ENCODE peak calls at places on chromosomes 7 and 10, in nine cellular contexts. G is CD8-positive, alpha-beta memory T cell; J is K562; Y is tibial nerve; B is PC-9; C is breast epithelium; M is naive thymus-derived CD4-positive, alpha-beta T cell; S is adrenal gland; Q is cardiac muscle cell. N is an unnamed sample. For H3K4me1 and H3K27me3, the result is how much of the 10 kb centered on the place peaks cover.

GRCh38 chr7:106098889-106099288 is 13.2 kb downstream of the SYPL1 start:
- DNase-seq in G (no peak), J (no peak), Y (no peak), B (no peak), C (no peak), M (no peak), S (no peak), Q (no peak), N (no peak)

GRCh38 chr7:87628780-87629569 is 777 bp downstream of the RUNDC3B start:
- DNase-seq in G (peak), J (no peak), Y (no peak), B (no peak), C (no peak), M (peak), S (peak), Q (peak), N (peak)

GRCh38 chr7:74427974-74428373 is 25.7 kb upstream of the GTF2IRD1 start:
- DNase-seq in G (no peak), J (no peak), Y (no peak), B (no peak), C (no peak), M (no peak), S (no peak), Q (no peak), N (no peak)

GRCh38 chr10:129079705-129080104 is 387.3 kb upstream of the MGMT start:
- DNase-seq in G (no peak), J (no peak), Y (peak), B (no peak), C (no peak), M (no peak), S (peak), Q (no peak), N (no peak)

GRCh38 chr7:346116-346898 is 56.3 kb downstream of the FOXL3 start:
- DNase-seq in G (no peak), J (no peak), Y (no peak), B (no peak), C (no peak), M (no peak), S (no peak), Q (no peak), N (no peak)

GRCh38 chr10:70615784-70616511 is 13.4 kb upstream of the PRF1 start:
- DNase-seq in G (no peak), J (no peak), Y (no peak), B (no peak), C (no peak), M (no peak), S (no peak), Q (no peak), N (no peak)

GRCh38 chr10:7686351-7687171 is 16.6 kb upstream of the ITIH2 start:
- DNase-seq in G (no peak), J (no peak), Y (no peak), B (no peak), C (no peak), M (no peak), S (no peak), Q (no peak), N (no peak)

GRCh38 chr7:111439977-111440376 is 122.3 kb downstream of the IMMP2L start:
- DNase-seq in G (no peak), J (no peak), Y (no peak), B (no peak), C (no peak), M (no peak), S (no peak), Q (no peak), N (no peak)

GRCh38 chr7:3710531-3710930 is 409.5 kb downstream of the SDK1 start:
- DNase-seq in G (no peak), J (no peak), Y (no peak), B (peak), C (no peak), M (no peak), S (no peak), Q (no peak), N (no peak)

GRCh38 chr7:21412953-21413352 is 14.9 kb upstream of the SP4 start:
- DNase-seq in G (no peak), J (no peak), Y (no peak), B (no peak), C (no peak), M (no peak), S (no peak), Q (no peak), N (no peak)

GRCh38 chr7:73734619-73735525 is 3.7 kb downstream of the ABHD11 start:
- DNase-seq in G (peak), J (peak), Y (peak), B (peak), C (peak), M (peak), S (peak), Q (peak), N (peak)

GRCh38 chr7:23645822-23646221 is 34.2 kb upstream of the FAM221A start:
- DNase-seq in G (no peak), J (no peak), Y (no peak), B (no peak), C (no peak), M (no peak), S (no peak), Q (no peak), N (no peak)

GRCh38 chr10:114356786-114357588 is 47.3 kb downstream of the AFAP1L2 start:
- DNase-seq in G (no peak), J (no peak), Y (no peak), B (no peak), C (no peak), M (no peak), S (no peak), Q (no peak), N (no peak)

GRCh38 chr7:148773344-148773743 is 74.6 kb downstream of the CUL1 start:
- DNase-seq in G (peak), J (no peak), Y (no peak), B (no peak), C (no peak), M (peak), S (no peak), Q (no peak), N (no peak)

GRCh38 chr10:43060291-43060690 is 16.6 kb upstream of the RET start:
- DNase-seq in G (no peak), J (no peak), Y (no peak), B (peak), C (no peak), M (no peak), S (no peak), Q (no peak), N (no peak)

GRCh38 chr10:110498087-110498981 is 627 bp downstream of the DUSP5 start:
- DNase-seq in G (peak), J (peak), Y (no peak), B (no peak), C (peak), M (peak), S (peak), Q (peak), N (peak)

GRCh38 chr10:82245906-82246305 is 370.9 kb downstream of the NRG3 start:
- DNase-seq in G (no peak), J (no peak), Y (no peak), B (peak), C (no peak), M (no peak), S (no peak), Q (no peak), N (no peak)

GRCh38 chr7:46233585-46234329 is 312.7 kb upstream of the IGFBP3 start:
- DNase-seq in G (no peak), J (no peak), Y (no peak), B (no peak), C (no peak), M (no peak), S (no peak), Q (no peak), N (no peak)

GRCh38 chr7:44438851-44439250 is 51.6 kb downstream of the NUDCD3 start:
- DNase-seq in G (no peak), J (no peak), Y (no peak), B (no peak), C (no peak), M (no peak), S (no peak), Q (no peak), N (no peak)

GRCh38 chr7:134622303-134622995 is 24.2 kb upstream of the BPGM start:
- DNase-seq in G (no peak), J (no peak), Y (no peak), B (no peak), C (no peak), M (no peak), S (no peak), Q (no peak), N (no peak)

GRCh38 chr10:44458671-44459403 is 73.9 kb upstream of the CXCL12 start:
- DNase-seq in G (no peak), J (no peak), Y (no peak), B (no peak), C (no peak), M (no peak), S (peak), Q (no peak), N (no peak)

GRCh38 chr10:5512331-5512730 is 12.4 kb upstream of the CALML3 start:
- DNase-seq in G (no peak), J (no peak), Y (no peak), B (no peak), C (no peak), M (no peak), S (no peak), Q (no peak), N (no peak)

GRCh38 chr7:98283127-98283886 is 1.8 kb downstream of the BRI3 start:
- DNase-seq in G (no peak), J (no peak), Y (peak), B (peak), C (no peak), M (no peak), S (peak), Q (no peak), N (peak)

GRCh38 chr10:114061794-114062193 is 18.1 kb downstream of the ADRB1 start:
- DNase-seq in G (no peak), J (no peak), Y (no peak), B (no peak), C (no peak), M (no peak), S (no peak), Q (no peak), N (no peak)

GRCh38 chr10:36677170-36677768 is 448.1 kb upstream of the ANKRD30A start:
- DNase-seq in G (no peak), J (no peak), Y (no peak), B (no peak), C (no peak), M (no peak), S (no peak), Q (no peak), N (no peak)

GRCh38 chr7:16619979-16620408 is 25.6 kb downstream of the ANKMY2 start:
- DNase-seq in G (no peak), J (no peak), Y (no peak), B (no peak), C (no peak), M (no peak), S (no peak), Q (no peak), N (no peak)

GRCh38 chr10:68600041-68600778 is 40.1 kb downstream of the TET1 start:
- DNase-seq in G (peak), J (peak), Y (peak), B (peak), C (peak), M (peak), S (peak), Q (peak), N (peak)

GRCh38 chr10:17175551-17175950 is 25.9 kb downstream of the TRDMT1 start:
- DNase-seq in G (peak), J (no peak), Y (no peak), B (no peak), C (no peak), M (peak), S (no peak), Q (no peak), N (no peak)

GRCh38 chr10:43691503-43691902 is 42.8 kb upstream of the ZNF32 start:
- DNase-seq in G (no peak), J (no peak), Y (no peak), B (no peak), C (no peak), M (no peak), S (no peak), Q (no peak), N (no peak)

GRCh38 chr7:111172573-111172972 is 81.6 kb downstream of the LRRN3 start:
- DNase-seq in G (no peak), J (no peak), Y (no peak), B (no peak), C (no peak), M (no peak), S (no peak), Q (no peak), N (no peak)

GRCh38 chr7:24702674-24703235 is 54.5 kb downstream of the GSDME start:
- DNase-seq in G (no peak), J (no peak), Y (no peak), B (no peak), C (no peak), M (no peak), S (no peak), Q (no peak), N (no peak)

GRCh38 chr7:103445228-103446020 is 583 bp downstream of the SLC26A5 start:
- DNase-seq in G (no peak), J (no peak), Y (no peak), B (no peak), C (no peak), M (no peak), S (no peak), Q (peak), N (no peak)

GRCh38 chr7:91287685-91288084 is 23.5 kb downstream of the FZD1 start:
- DNase-seq in G (no peak), J (no peak), Y (peak), B (no peak), C (peak), M (no peak), S (no peak), Q (peak), N (no peak)

GRCh38 chr7:30472771-30473392 is 5.7 kb downstream of the NOD1 start:
- DNase-seq in G (no peak), J (no peak), Y (no peak), B (no peak), C (no peak), M (no peak), S (no peak), Q (peak), N (no peak)
- H3K4me1 ChIP-seq in G (under half), J (under half), Y (under half), B (under half), C (under half), M (under half), S (under half), Q (half or more), N (under half)

GRCh38 chr10:78996449-78997129 is 72.2 kb upstream of the ZMIZ1 start:
- DNase-seq in G (no peak), J (no peak), Y (no peak), B (no peak), C (no peak), M (no peak), S (no peak), Q (no peak), N (no peak)

GRCh38 chr10:78995977-78996355 is 72.8 kb upstream of the ZMIZ1 start:
- DNase-seq in G (no peak), J (no peak), Y (no peak), B (no peak), C (no peak), M (no peak), S (no peak), Q (no peak), N (no peak)

GRCh38 chr10:78993523-78993922 is 75.2 kb upstream of the ZMIZ1 start:
- DNase-seq in G (no peak), J (no peak), Y (no peak), B (no peak), C (no peak), M (no peak), S (no peak), Q (no peak), N (no peak)

GRCh38 chr10:79001082-79001885 is 67.5 kb upstream of the ZMIZ1 start:
- DNase-seq in G (no peak), J (no peak), Y (no peak), B (peak), C (no peak), M (no peak), S (no peak), Q (no peak), N (no peak)

DNA sequence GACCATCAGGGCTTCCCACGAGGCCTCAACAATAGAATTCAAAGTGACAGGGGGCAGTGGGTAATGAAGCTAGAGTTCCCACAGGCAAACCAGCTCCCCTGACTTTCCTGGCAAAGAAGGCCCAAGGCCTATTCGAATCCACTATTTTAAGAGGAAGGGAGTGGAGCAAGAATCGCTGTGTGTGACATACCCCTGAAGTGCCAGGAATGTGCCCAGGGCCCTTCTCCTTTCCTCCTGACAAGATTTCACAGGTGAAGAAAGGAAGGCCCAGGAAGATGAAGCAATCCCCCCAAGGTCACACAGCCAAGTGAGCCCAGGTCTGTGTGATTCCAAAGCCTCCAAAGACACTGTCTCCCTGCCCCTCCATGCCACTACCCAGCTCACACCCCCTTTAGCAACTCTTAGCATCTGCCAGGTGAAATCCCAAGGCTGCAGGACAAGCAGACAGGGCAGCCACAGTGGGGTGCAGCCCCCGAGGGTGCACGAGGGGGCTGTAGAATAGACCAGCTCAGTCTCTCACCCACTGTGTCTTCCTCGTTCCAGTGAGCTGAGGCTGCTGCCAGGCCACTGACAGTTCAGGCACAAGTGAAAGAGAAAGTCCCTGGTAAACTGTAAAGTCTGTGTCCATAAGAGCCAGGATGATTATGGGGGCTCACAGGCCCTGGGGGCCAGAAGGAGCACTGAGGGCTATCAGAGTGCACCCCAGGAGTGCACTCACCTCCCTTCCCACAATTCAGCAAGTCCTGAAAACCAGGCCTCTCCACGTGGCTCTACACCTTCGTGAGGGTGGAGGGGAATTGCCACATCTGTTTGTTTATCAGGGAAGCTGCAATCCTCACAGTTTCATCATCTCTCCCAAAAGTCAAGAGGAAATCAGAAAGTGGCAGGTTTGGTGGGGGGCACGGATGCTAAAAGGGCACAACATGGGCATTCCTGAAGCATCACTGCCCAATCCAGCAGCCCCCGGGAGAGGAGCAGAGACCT is 70.8 kb upstream of the ZMIZ1 start:
- DNase-seq in G (no peak), J (no peak), Y (no peak), B (peak), C (no peak), M (no peak), S (no peak), Q (no peak), N (no peak)
- H3K27me3 ChIP-seq in G (under half), J (half or more), Y (under half), B (under half), C (under half), M (under half), S (under half), Q (under half), N (under half)

GRCh38 chr7:120865191-120865976 is 7.4 kb upstream of the TSPAN12 start:
- DNase-seq in G (no peak), J (no peak), Y (no peak), B (no peak), C (no peak), M (no peak), S (no peak), Q (no peak), N (no peak)
- H3K4me1 ChIP-seq in G (under half), J (under half), Y (under half), B (under half), C (under half), M (under half), S (under half), Q (under half), N (under half)

DNA sequence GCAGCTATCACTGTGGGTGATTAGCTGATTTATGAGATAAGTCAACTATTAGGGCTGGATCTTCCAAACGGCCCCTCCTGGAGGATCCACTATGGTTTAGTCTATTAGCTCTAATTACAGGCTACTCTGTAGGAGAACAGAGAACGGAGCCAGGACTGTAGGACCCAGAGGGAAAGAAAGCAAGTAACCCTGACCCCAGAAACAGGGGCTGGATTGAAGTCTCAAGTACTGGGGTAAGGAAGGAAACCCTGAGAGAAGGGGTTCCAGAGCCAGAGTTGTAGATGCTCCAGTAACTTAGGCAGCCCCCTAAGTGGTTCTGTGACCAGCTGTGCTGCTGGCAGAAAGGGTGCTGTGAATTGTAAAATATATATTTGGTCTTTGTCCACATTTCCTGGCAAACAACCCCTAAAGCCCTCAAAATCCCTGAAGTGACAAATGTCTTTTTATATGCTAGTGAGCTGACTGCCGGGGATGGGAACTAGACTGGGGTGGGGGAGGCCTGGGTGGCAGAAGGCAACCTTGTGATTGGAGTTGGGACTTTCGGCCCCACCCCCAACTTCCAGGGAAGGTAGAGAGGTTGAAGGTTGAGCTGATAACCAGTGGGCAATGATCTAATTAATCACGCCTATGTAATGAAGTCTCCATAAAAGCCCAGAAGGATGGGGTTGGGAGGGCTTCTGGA is 2.8 kb downstream of the EPHA1 start:
- DNase-seq in G (no peak), J (no peak), Y (no peak), B (peak), C (peak), M (no peak), S (no peak), Q (no peak), N (no peak)
- H3K27me3 ChIP-seq in G (under half), J (half or more), Y (under half), B (under half), C (under half), M (under half), S (under half), Q (under half), N (under half)

GRCh38 chr10:79494871-79495270 is 17.5 kb upstream of the EIF5AL1 start:
- DNase-seq in G (no peak), J (no peak), Y (no peak), B (no peak), C (no peak), M (no peak), S (no peak), Q (no peak), N (no peak)

GRCh38 chr10:79492256-79492655 is 20.1 kb upstream of the EIF5AL1 start:
- DNase-seq in G (no peak), J (no peak), Y (no peak), B (no peak), C (no peak), M (no peak), S (no peak), Q (no peak), N (no peak)

GRCh38 chr10:79493806-79494205 is 18.5 kb upstream of the EIF5AL1 start:
- DNase-seq in G (no peak), J (no peak), Y (no peak), B (peak), C (no peak), M (no peak), S (no peak), Q (no peak), N (no peak)

GRCh38 chr10:79491171-79491835 is 21.0 kb upstream of the EIF5AL1 start:
- DNase-seq in G (no peak), J (peak), Y (no peak), B (no peak), C (no peak), M (no peak), S (no peak), Q (no peak), N (no peak)

GRCh38 chr10:79492839-79493238 is 19.5 kb upstream of the EIF5AL1 start:
- DNase-seq in G (no peak), J (no peak), Y (no peak), B (no peak), C (no peak), M (no peak), S (no peak), Q (no peak), N (no peak)
- H3K4me1 ChIP-seq in G (under half), J (under half), Y (under half), B (under half), C (under half), M (under half), S (under half), Q (under half), N (under half)